ENCODE peak calls at places on chromosomes 12 and 14, in nine cellular contexts. A is fibroblast of the aortic adventitia; Z is cardiac muscle cell; R is BJ; O is neural progenitor cell; J is uterus; S is AG04450; N is choroid plexus epithelial cell; G is CD8-positive, alpha-beta T cell. M is an unnamed sample.

GRCh38 chr14:34387974-34388533 is 74.0 kb downstream of the SPTSSA start:
- DNase-seq in J (no peak), Z (no peak), N (no peak), G (no peak), S (no peak), A (no peak), O (no peak), R (no peak), M (no peak)

GRCh38 chr12:109264095-109264942 is 44.8 kb downstream of the FOXN4 start:
- DNase-seq in Z (peak), S (peak), N (peak), G (no peak), R (no peak), J (peak), A (peak), O (peak), M (peak)

GRCh38 chr14:22955702-22956575 is 951 bp downstream of the HAUS4 start:
- DNase-seq in S (no peak), G (no peak), J (no peak), Z (no peak), N (no peak), O (no peak), A (no peak), R (no peak), M (peak)

GRCh38 chr12:49403887-49404517 is 36.7 kb downstream of the SPATS2 start:
- DNase-seq in G (no peak), S (no peak), A (no peak), O (no peak), J (no peak), Z (no peak), R (no peak), N (no peak), M (peak)

GRCh38 chr14:89284368-89285058 is 132.5 kb downstream of the FOXN3 start:
- DNase-seq in A (peak), O (no peak), S (no peak), G (no peak), R (no peak), N (no peak), Z (no peak), J (no peak), M (no peak)

GRCh38 chr14:74438351-74438915 is 12.4 kb upstream of the SYNDIG1L start:
- DNase-seq in Z (peak), J (no peak), A (no peak), O (no peak), S (no peak), R (no peak), G (no peak), N (peak), M (no peak)

GRCh38 chr14:21100931-21101330 is at the start of gene TMEM253:
- DNase-seq in R (no peak), A (no peak), N (no peak), S (no peak), Z (no peak), G (no peak), O (no peak), J (no peak), M (no peak)

GRCh38 chr14:63283501-63284248 is 35.1 kb downstream of the GPHB5 start:
- DNase-seq in A (no peak), R (no peak), N (no peak), G (no peak), Z (no peak), J (peak), S (no peak), O (no peak), M (no peak)

GRCh38 chr12:19965196-19966038 is 402.9 kb upstream of the PDE3A start:
- DNase-seq in S (no peak), A (no peak), R (no peak), N (no peak), O (no peak), Z (peak), G (no peak), J (no peak), M (no peak)

GRCh38 chr12:92859650-92860386 is 69.3 kb downstream of the EEA1 start:
- DNase-seq in Z (no peak), N (no peak), A (no peak), O (no peak), G (no peak), J (no peak), S (no peak), R (no peak), M (no peak)

GRCh38 chr14:68666899-68667298 is 126.0 kb downstream of the ZFP36L1 start:
- DNase-seq in Z (no peak), J (no peak), N (no peak), R (no peak), O (no peak), S (no peak), G (no peak), A (no peak), M (no peak)

GRCh38 chr12:126198966-126199692 is 1133.9 kb downstream of the AACS start:
- DNase-seq in S (no peak), N (no peak), A (peak), G (no peak), O (no peak), J (no peak), Z (no peak), R (no peak), M (peak)

GRCh38 chr12:2924019-2924418 is 33.3 kb downstream of the TULP3 start:
- DNase-seq in J (no peak), O (no peak), R (no peak), A (peak), N (peak), S (no peak), G (no peak), Z (peak), M (peak)

GRCh38 chr12:77999074-77999715 is 168.5 kb downstream of the NAV3 start:
- DNase-seq in A (no peak), S (no peak), O (no peak), N (no peak), R (no peak), J (no peak), G (no peak), Z (no peak), M (no peak)

GRCh38 chr12:112927925-112928324 is 10.3 kb upstream of the OAS3 start:
- DNase-seq in A (no peak), S (no peak), J (no peak), R (no peak), O (no peak), Z (no peak), G (no peak), N (no peak), M (no peak)

GRCh38 chr12:93547778-93548177 is 24.7 kb upstream of the SOCS2 start:
- DNase-seq in A (no peak), G (no peak), Z (no peak), J (no peak), N (no peak), S (no peak), R (no peak), O (no peak), M (no peak)

GRCh38 chr12:51951843-51952722 is 584 bp downstream of the ACVR1B start:
- DNase-seq in R (no peak), S (no peak), Z (no peak), N (no peak), G (no peak), A (no peak), O (peak), J (peak), M (peak)

GRCh38 chr12:101276433-101276832 is 3.5 kb upstream of the UTP20 start:
- DNase-seq in G (no peak), S (no peak), A (no peak), Z (no peak), R (no peak), N (no peak), O (no peak), J (no peak), M (no peak)

GRCh38 chr12:50676761-50677160 is 87.1 kb upstream of the ATF1 start:
- DNase-seq in O (no peak), N (no peak), Z (no peak), G (no peak), R (peak), A (no peak), J (no peak), S (no peak), M (no peak)

GRCh38 chr14:81319946-81320345 is 80.2 kb downstream of the STON2 start:
- DNase-seq in N (no peak), Z (no peak), A (no peak), S (no peak), O (no peak), R (no peak), G (no peak), J (no peak), M (no peak)

GRCh38 chr12:49293056-49293956 is 1.6 kb upstream of the PRPH start:
- DNase-seq in S (no peak), N (no peak), J (peak), O (peak), A (peak), Z (peak), R (no peak), G (no peak), M (no peak)

GRCh38 chr14:103427485-103428443 is 42.5 kb downstream of the MARK3 start:
- DNase-seq in J (peak), G (no peak), N (peak), S (no peak), Z (peak), O (peak), A (peak), R (peak), M (peak)

GRCh38 chr12:111773801-111774551 is 7.2 kb downstream of the ALDH2 start:
- DNase-seq in J (peak), G (no peak), Z (peak), S (peak), N (peak), R (peak), O (peak), A (peak), M (peak)

GRCh38 chr12:49664591-49665146 is 41.3 kb downstream of the PRPF40B start:
- DNase-seq in A (no peak), N (no peak), O (no peak), Z (no peak), S (no peak), J (no peak), R (no peak), G (no peak), M (peak)

GRCh38 chr14:91114079-91115065 is 499 bp downstream of the DGLUCY start:
- DNase-seq in Z (peak), N (peak), R (no peak), O (peak), S (no peak), A (peak), J (peak), G (peak), M (peak)

GRCh38 chr14:77206877-77207389 is 25.3 kb downstream of the TMEM63C start:
- DNase-seq in S (no peak), N (no peak), J (no peak), G (no peak), O (no peak), Z (no peak), A (no peak), R (no peak), M (no peak)

GRCh38 chr12:67430708-67431335 is 161.7 kb downstream of the CAND1 start:
- DNase-seq in A (peak), O (no peak), N (peak), J (peak), S (no peak), Z (peak), R (no peak), G (no peak), M (no peak)

GRCh38 chr12:123062682-123063426 is 82.4 kb downstream of the ARL6IP4 start:
- DNase-seq in N (peak), J (no peak), S (no peak), Z (peak), A (peak), R (no peak), O (no peak), G (no peak), M (peak)

GRCh38 chr14:96502621-96503251 is 554 bp downstream of the PAPOLA start:
- DNase-seq in A (peak), N (peak), O (peak), R (no peak), Z (peak), J (no peak), G (peak), S (no peak), M (peak)

GRCh38 chr14:56390859-56391258 is 188.7 kb upstream of the TMEM260 start:
- DNase-seq in G (no peak), S (no peak), N (no peak), O (no peak), J (no peak), A (no peak), Z (no peak), R (no peak), M (peak)

GRCh38 chr14:102779574-102780315 is 2.5 kb downstream of the TRAF3 start:
- DNase-seq in Z (peak), O (no peak), J (no peak), N (peak), A (peak), G (no peak), S (no peak), R (no peak), M (peak)

GRCh38 chr14:22334627-22335026 is 254.4 kb downstream of the DAD1 start:
- DNase-seq in N (no peak), Z (no peak), S (no peak), G (no peak), O (no peak), A (no peak), J (no peak), R (no peak), M (no peak)

GRCh38 chr12:64669270-64669842 is 59.1 kb downstream of the RASSF3 start:
- DNase-seq in J (no peak), O (no peak), N (peak), S (no peak), Z (peak), G (peak), R (no peak), A (no peak), M (no peak)

GRCh38 chr12:130978785-130979184 is 25.1 kb downstream of the ADGRD1 start:
- DNase-seq in R (no peak), G (no peak), O (no peak), N (no peak), S (no peak), Z (no peak), A (no peak), J (no peak), M (no peak)

GRCh38 chr12:92297932-92298681 is 152.5 kb upstream of the BTG1 start:
- DNase-seq in Z (peak), J (no peak), N (peak), A (peak), R (peak), S (peak), O (no peak), G (no peak), M (no peak)

GRCh38 chr12:118034429-118035193 is 18.1 kb downstream of the RFC5 start:
- DNase-seq in J (no peak), G (no peak), A (peak), N (peak), R (no peak), O (peak), Z (peak), S (peak), M (peak)
- H3K4me3 ChIP-seq in J (no peak), G (no peak), A (no peak), N (no peak), R (no peak), O (no peak), Z (no peak), S (no peak), M (no peak)

GRCh38 chr14:105091335-105092123 is 26.3 kb upstream of the GPR132 start:
- DNase-seq in Z (peak), S (no peak), N (no peak), O (no peak), R (no peak), J (peak), A (peak), G (no peak), M (peak)
- H3K4me3 ChIP-seq in Z (no peak), S (peak), N (no peak), O (no peak), R (no peak), J (no peak), A (no peak), G (no peak), M (peak)

GRCh38 chr14:59254911-59255545 is 66.6 kb downstream of the DAAM1 start:
- DNase-seq in N (peak), S (no peak), O (no peak), J (peak), Z (peak), A (peak), G (no peak), R (no peak), M (no peak)
- H3K4me3 ChIP-seq in N (no peak), S (no peak), O (no peak), J (no peak), Z (no peak), A (no peak), G (no peak), R (no peak), M (no peak)

DNA sequence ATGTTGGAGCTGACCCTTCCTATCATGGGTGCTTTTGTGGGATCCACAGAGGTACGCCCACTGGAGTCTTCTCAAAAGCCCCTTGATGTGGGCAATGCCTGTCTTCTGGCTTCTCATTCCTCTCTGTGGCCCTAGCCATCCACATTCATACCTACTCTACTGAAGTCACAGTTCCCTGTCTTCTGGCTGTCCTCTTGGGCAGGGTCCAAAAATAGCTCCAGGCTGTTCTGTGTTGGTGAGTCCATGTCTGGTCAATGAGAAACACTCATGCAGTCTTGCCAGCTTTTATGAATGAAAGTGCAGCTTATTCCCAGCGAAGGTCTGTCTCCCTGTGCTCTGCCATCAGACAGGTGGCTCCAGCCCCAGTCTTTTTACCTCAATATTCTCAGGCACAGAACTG is 135.9 kb upstream of the MDM1 start:
- DNase-seq in A (no peak), J (no peak), Z (no peak), G (no peak), R (no peak), S (no peak), O (no peak), N (no peak), M (no peak)
- H3K4me3 ChIP-seq in A (no peak), J (no peak), Z (no peak), G (no peak), R (no peak), S (no peak), O (no peak), N (no peak), M (no peak)

GRCh38 chr14:101363261-101363555 is 198.1 kb upstream of the DIO3 start:
- DNase-seq in O (no peak), R (no peak), N (no peak), Z (no peak), J (no peak), A (no peak), S (no peak), G (no peak), M (no peak)

GRCh38 chr14:101363880-101364391 is 197.4 kb upstream of the DIO3 start:
- DNase-seq in G (no peak), O (no peak), J (no peak), N (no peak), A (no peak), Z (no peak), R (no peak), S (no peak), M (no peak)

GRCh38 chr14:101364503-101365328 is 196.6 kb upstream of the DIO3 start:
- DNase-seq in J (peak), Z (no peak), A (no peak), S (no peak), N (no peak), R (no peak), G (no peak), O (peak), M (no peak)

GRCh38 chr14:101367421-101368261 is 193.7 kb upstream of the DIO3 start:
- DNase-seq in Z (no peak), N (no peak), J (peak), R (no peak), O (no peak), A (no peak), G (no peak), S (no peak), M (no peak)

GRCh38 chr14:101365329-101366158 is 195.8 kb upstream of the DIO3 start:
- DNase-seq in Z (no peak), S (no peak), O (peak), R (no peak), A (no peak), G (no peak), N (no peak), J (peak), M (no peak)
- H3K4me3 ChIP-seq in Z (no peak), S (no peak), O (no peak), R (no peak), A (no peak), G (no peak), N (no peak), J (peak), M (no peak)

DNA sequence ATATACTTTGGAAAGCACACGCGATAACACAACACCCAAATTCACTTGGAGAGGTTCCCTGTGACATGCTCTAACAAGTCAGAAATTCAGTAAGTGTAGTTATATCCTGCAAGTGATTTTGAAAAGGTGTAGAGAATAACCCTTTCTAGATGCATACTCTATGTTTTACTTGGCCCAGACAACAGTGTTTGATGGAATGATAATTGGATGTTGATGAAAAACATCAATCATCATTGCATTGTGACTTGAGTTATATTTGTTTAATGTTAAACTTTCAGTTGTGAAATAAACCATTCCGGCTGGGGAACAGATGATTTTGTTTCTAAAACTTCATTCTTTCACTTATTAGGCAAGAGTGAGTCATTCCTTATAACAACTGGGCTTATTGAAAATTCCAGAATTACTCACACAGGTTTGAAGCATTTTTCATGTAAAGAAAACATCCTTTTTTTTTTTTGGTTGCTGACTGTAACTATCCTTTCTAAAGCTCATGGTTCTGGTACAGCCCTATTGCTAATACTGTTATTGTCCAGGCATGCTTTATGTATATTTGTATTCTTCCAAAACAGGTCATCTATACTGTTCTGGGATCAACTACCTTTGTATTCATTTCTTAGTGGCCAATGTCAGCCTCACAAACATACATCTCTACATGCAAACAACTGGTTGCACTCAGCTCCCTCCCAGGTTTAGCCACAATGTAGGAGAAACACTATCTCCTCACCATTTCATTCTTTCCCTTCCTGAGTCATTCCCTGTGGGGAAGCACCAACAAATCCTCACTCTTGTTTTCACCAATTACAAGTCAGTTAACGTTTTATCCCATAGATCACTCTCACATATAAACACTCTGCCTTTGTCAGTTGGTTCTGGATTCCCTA is 121.2 kb upstream of the LRIG3 start:
- DNase-seq in A (peak), S (peak), O (no peak), N (peak), Z (peak), J (no peak), R (peak), G (no peak), M (peak)
- H3K4me3 ChIP-seq in A (peak), S (no peak), O (peak), N (no peak), Z (no peak), J (no peak), R (no peak), G (no peak), M (peak)

DNA sequence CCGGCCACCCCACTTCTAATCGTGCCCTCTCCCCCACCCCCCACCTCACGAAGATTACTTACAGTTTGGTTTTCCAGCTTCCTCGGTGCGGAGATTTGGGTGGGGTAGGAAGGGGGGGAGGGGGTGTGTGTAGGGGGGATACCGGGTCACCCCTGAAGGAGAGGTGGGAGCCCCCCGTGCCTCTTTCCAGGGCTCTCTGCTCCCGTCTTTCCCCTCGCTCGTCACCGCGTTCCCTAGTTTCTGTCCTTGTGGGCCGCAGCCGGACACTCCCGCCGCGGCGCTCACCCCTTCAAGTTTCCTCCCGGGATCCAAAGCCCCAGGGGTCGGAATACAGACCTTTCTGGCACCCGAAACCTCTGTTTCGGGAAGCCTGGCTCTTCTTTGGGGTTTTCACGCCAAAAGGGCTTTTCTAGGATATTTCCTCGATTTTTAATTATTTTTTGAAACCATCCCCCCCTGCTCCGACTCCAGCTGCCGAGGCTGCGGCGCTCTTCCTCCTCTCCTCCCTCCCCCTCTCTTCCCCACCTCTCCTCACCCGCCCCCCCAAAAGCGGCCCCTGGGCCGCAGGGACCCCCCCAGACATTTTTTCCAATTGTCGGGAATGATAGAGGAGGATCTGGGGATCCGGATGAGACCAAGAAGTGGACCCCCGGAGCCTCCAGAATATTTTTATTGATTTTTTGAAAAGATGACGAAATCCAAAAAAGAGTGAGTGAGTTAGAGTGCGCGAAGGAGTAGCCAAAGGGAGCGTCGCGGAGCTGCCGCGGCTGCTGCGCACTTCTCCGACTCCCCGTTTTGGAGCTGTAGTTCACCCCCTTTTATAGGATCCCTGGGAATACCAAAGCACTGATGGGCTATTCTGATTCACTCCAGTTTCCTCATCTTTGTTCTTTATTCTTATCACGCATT is 1.7 kb downstream of the CCND2 start:
- DNase-seq in J (peak), N (peak), G (no peak), A (peak), R (no peak), O (peak), S (no peak), Z (no peak), M (peak)
- H3K4me3 ChIP-seq in J (peak), N (peak), G (peak), A (peak), R (peak), O (peak), S (peak), Z (peak), M (peak)

GRCh38 chr12:16581416-16581815 is 24.5 kb downstream of the LMO3 start:
- DNase-seq in O (no peak), A (no peak), Z (no peak), J (no peak), N (no peak), R (no peak), S (no peak), G (no peak), M (no peak)
- H3K4me3 ChIP-seq in O (no peak), A (no peak), Z (no peak), J (no peak), N (no peak), R (no peak), S (no peak), G (no peak), M (no peak)

M was measured in epithelial cell of esophagus.